ENCODE peak calls at places on chromosomes 2 and 18, in four cellular contexts. P, R, C and F are unnamed samples.

GRCh38 chr2:88614497-88615157 is 12.6 kb downstream of the EIF2AK3 start:
- DNase-seq in P (no peak), R (no peak), C (no peak), F (no peak)

GRCh38 chr2:214604861-214605260 is 194.0 kb downstream of the VWC2L start:
- DNase-seq in P (no peak), R (no peak), C (peak), F (no peak)

GRCh38 chr2:43171789-43172188 is 54.6 kb downstream of the ZFP36L2 start:
- DNase-seq in P (no peak), R (no peak), C (peak), F (no peak)

GRCh38 chr2:202169826-202170424 is 68.5 kb downstream of the SUMO1 start:
- DNase-seq in P (no peak), R (no peak), C (no peak), F (no peak)

GRCh38 chr2:9753276-9753600 is 90.0 kb upstream of the TAF1B start:
- DNase-seq in P (peak), R (no peak), C (peak), F (peak)

GRCh38 chr18:57759650-57760049 is 43.5 kb downstream of the ATP8B1 start:
- DNase-seq in P (no peak), R (no peak), C (no peak), F (no peak)

GRCh38 chr2:128817171-128817570 is 498.5 kb upstream of the HS6ST1 start:
- DNase-seq in P (no peak), R (no peak), C (no peak), F (no peak)

GRCh38 chr2:228838819-228839218 is 432.3 kb downstream of the PID1 start:
- DNase-seq in P (no peak), R (no peak), C (no peak), F (no peak)

GRCh38 chr2:12856934-12857660 is 140.4 kb downstream of the TRIB2 start:
- DNase-seq in P (no peak), R (no peak), C (peak), F (no peak)

GRCh38 chr2:18814387-18814786 is 225.0 kb upstream of the NT5C1B start:
- DNase-seq in P (no peak), R (no peak), C (no peak), F (no peak)

GRCh38 chr2:9234680-9235387 is 28.2 kb downstream of the ASAP2 start:
- DNase-seq in P (peak), R (no peak), C (peak), F (peak)

GRCh38 chr18:5058768-5059539 is 138.1 kb downstream of the AKAIN1 start:
- DNase-seq in P (no peak), R (no peak), C (no peak), F (no peak)

GRCh38 chr2:11710632-11711381 is 35.6 kb upstream of the LPIN1 start:
- DNase-seq in P (no peak), R (no peak), C (peak), F (no peak)

GRCh38 chr2:82811946-82812345 is 1647.1 kb downstream of the SUCLG1 start:
- DNase-seq in P (no peak), R (no peak), C (no peak), F (no peak)

GRCh38 chr2:8003462-8004075 is 678.3 kb upstream of the ID2 start:
- DNase-seq in P (no peak), R (no peak), C (no peak), F (no peak)

GRCh38 chr2:231716641-231717280 is 8.4 kb downstream of the PTMA start:
- DNase-seq in P (no peak), R (no peak), C (peak), F (no peak)

GRCh38 chr18:48724939-48725338 is 186.1 kb downstream of the CTIF start:
- DNase-seq in P (no peak), R (no peak), C (no peak), F (peak)

GRCh38 chr2:181157326-181157725 is 176.9 kb downstream of the UBE2E3 start:
- DNase-seq in P (no peak), R (no peak), C (no peak), F (no peak)

GRCh38 chr2:207720517-207721187 is 9.2 kb downstream of the CCNYL1 start:
- DNase-seq in P (no peak), R (no peak), C (peak), F (no peak)

GRCh38 chr2:30385327-30385726 is 61.7 kb upstream of the LCLAT1 start:
- DNase-seq in P (no peak), R (peak), C (peak), F (no peak)

GRCh38 chr2:127771756-127772155 is 39.2 kb downstream of the WDR33 start:
- DNase-seq in P (no peak), R (no peak), C (peak), F (no peak)

GRCh38 chr2:33583194-33583938 is 15.7 kb downstream of the FAM98A start:
- DNase-seq in P (no peak), R (peak), C (peak), F (no peak)

GRCh38 chr2:95353055-95353575 is 49.4 kb upstream of the FAHD2A start:
- DNase-seq in P (no peak), R (no peak), C (no peak), F (peak)

GRCh38 chr2:61550375-61551209 is 12.4 kb upstream of the XPO1 start:
- DNase-seq in P (no peak), R (no peak), C (no peak), F (no peak)

GRCh38 chr2:37523861-37524362 is 147.5 kb downstream of the CDC42EP3 start:
- DNase-seq in P (no peak), R (no peak), C (no peak), F (no peak)

GRCh38 chr18:48732767-48733424 is 194.1 kb downstream of the CTIF start:
- DNase-seq in P (no peak), R (no peak), C (no peak), F (peak)

DNA sequence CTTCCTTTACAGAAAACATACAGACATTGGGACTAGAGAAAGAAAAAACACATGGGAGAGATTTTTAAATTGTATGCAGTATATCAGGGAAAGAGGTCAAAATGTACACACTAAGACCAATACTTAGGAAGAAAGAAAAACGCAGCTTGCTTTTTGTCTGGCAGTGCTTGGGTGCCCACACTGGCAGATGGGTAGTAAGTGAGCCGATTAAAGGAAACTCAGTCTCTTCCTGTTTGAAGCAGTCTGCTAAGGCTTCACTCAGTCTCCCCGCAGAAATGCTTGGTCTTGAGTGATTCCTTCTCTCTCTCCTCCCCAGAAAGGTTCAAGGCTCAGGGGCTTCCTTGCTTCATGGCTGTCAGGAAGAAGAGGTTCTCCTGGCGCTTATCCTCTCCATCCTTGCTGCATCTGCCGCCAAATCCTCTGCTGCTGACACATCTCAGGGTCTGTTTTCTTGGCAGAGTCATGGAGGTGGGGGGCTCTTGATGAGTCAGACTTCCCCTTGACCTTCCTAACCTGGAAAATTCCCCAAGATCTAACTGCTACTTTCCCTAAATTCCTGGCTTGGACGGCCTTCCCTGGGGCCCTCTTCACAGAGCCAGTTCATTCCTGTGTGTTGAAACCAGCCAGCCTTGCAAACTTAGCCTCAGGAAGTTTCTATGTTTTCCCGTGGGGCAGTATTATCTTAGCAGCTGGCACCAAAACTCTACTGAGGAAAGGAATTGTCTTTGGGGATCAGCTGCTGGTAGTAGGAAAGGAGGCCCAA is 10.5 kb upstream of the TMSB10 start:
- DNase-seq in P (no peak), R (no peak), C (no peak), F (no peak)
- H3K9ac ChIP-seq in P (no peak), R (no peak), C (no peak), F (no peak)

DNA sequence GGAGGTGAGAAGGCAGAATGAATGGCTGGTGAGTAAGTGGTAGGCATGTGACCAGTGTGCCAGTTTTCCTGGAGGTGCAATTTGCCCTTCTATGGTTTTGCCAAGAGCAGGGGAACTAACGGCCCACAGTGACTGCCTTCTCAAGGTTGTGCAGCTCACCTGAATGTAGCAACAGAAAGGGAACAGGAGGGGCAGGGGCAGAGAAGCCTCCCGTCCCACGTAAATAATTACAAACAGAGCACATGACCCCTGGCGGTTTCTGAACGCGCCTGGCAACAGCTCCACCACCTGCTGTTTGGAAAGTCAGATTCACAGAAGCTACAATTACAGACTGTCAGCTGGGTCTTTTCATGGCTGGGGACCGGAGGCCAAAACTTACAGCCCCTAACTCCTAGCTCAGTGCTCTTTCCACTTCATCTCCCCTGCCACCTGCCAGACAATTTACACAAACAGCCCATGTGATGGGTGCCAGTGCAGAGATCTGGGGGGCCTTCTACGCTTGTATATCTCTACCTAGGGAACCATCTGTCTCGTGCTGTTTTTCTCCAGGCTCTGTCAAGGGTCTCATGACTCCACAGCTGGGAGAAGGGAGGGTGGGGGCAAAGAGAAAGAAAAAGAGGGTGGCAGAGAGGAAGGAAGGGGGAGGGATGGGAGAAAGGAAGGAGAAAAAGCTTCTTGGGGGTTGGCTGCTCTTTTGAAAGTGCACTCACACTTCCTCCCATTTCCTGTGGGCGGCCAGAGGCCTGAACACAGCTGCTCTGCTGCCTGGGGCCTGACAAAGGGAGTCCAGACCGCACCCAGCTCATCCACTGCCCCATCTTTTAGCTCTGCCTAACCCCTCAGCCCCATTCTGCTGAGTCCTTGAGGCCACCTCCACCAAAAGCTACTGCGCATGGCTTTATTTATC is 69.5 kb downstream of the POLR1A start:
- DNase-seq in P (no peak), R (no peak), C (no peak), F (peak)
- H3K4me3 ChIP-seq in P (no peak), R (no peak), C (no peak), F (peak)

DNA sequence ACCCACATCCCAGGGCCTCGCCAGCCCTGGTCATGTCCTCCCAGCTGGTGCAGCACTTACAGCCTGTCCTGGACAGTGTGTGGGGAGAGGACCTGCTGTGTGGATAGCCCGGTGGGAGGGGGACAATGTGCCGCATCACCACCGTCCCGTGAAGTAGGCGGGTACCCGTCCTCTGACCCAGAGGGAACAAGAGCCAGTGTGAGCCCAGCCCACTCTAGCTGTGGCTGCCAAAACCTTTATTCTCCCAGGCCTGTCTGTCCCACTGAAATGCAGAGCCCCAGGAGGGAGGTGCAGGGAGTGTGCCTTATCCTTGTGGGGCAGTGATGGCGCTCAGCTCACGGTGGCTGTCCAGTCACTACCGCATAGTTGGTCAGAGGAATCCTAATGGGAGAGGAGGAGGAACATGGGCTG is 1.7 kb downstream of the TRAF3IP1 start:
- DNase-seq in P (no peak), R (no peak), C (no peak), F (no peak)
- H3K9ac ChIP-seq in P (no peak), R (peak), C (no peak), F (no peak)

GRCh38 chr2:134932864-134933526 is 14.4 kb downstream of the CCNT2 start:
- DNase-seq in P (no peak), R (no peak), C (no peak), F (no peak)
- H3K4me3 ChIP-seq in P (no peak), R (no peak), C (no peak), F (no peak)

DNA sequence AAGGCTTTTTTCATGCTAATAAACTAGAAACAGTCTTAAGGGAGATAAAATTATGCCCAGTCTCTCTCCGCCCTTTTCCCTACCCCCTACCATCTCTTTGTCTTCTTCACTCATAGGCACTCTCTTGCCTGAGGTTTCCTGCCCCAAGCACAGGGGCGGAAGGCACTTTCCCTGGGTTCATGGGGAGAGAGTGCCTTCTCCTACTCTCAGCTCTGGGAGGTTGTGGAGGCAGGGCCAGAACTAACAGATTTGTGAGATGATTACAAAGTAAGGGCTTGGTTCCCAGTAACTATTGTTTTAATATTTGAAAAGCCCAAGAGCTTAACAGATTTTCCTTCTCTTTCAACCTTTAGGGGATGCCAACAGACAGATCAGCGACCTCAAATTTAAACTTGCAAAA is 26.1 kb upstream of the RBM44 start:
- DNase-seq in P (no peak), R (no peak), C (no peak), F (no peak)
- H3K9ac ChIP-seq in P (no peak), R (no peak), C (no peak), F (no peak)

GRCh38 chr18:25351280-25351772 is 640 bp downstream of the ZNF521 start:
- DNase-seq in P (no peak), R (peak), C (no peak), F (no peak)
- H3K4me3 ChIP-seq in P (peak), R (peak), C (peak), F (peak)

GRCh38 chr2:28721601-28722191 is 29.9 kb upstream of the PPP1CB start:
- DNase-seq in P (no peak), R (no peak), C (no peak), F (no peak)

GRCh38 chr2:28717339-28717758 is 34.3 kb upstream of the PPP1CB start:
- DNase-seq in P (peak), R (no peak), C (peak), F (no peak)

GRCh38 chr2:28720345-28720744 is 31.3 kb upstream of the PPP1CB start:
- DNase-seq in P (no peak), R (no peak), C (no peak), F (no peak)

GRCh38 chr2:28713582-28714292 is 37.9 kb upstream of the PPP1CB start:
- DNase-seq in P (no peak), R (no peak), C (peak), F (no peak)

DNA sequence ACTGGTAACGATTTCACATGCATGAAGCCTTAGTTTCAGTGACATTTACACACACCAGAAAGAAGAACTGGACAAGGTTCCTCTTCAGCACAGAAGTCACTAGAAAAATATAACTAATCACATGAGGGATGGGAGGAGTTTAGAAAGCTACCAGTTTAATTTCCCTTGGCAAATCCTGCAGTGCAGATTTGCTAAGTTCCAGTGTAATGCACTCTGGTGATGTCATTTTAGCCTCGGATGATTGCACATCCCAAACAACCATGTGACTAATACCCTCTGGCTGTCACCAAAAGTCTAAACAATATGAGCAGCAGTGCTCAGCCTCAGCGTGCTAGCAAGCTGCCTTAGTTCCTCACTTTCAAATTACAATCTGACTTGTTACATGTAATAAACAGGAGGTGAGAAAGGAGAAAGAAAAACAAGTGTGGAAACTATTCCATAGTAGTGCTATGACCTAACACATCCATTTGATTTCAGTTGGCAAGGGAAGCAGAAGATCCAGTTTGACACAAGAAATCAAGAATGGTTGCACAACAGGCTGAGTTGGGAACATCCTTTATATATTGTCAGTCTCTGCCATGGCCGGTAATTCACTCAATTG is 35.3 kb upstream of the PPP1CB start:
- DNase-seq in P (peak), R (no peak), C (peak), F (peak)
- H3K9ac ChIP-seq in P (no peak), R (no peak), C (peak), F (no peak)

GRCh38 chr2:20352230-20353216 is 1.9 kb upstream of the PUM2 start:
- DNase-seq in P (no peak), R (no peak), C (no peak), F (no peak)
- H3K4me3 ChIP-seq in P (no peak), R (peak), C (no peak), F (no peak)

GRCh38 chr2:46857871-46858696 is 57.5 kb downstream of the MCFD2 start:
- DNase-seq in P (no peak), R (no peak), C (no peak), F (peak)
- H3K9ac ChIP-seq in P (no peak), R (no peak), C (no peak), F (no peak)

DNA sequence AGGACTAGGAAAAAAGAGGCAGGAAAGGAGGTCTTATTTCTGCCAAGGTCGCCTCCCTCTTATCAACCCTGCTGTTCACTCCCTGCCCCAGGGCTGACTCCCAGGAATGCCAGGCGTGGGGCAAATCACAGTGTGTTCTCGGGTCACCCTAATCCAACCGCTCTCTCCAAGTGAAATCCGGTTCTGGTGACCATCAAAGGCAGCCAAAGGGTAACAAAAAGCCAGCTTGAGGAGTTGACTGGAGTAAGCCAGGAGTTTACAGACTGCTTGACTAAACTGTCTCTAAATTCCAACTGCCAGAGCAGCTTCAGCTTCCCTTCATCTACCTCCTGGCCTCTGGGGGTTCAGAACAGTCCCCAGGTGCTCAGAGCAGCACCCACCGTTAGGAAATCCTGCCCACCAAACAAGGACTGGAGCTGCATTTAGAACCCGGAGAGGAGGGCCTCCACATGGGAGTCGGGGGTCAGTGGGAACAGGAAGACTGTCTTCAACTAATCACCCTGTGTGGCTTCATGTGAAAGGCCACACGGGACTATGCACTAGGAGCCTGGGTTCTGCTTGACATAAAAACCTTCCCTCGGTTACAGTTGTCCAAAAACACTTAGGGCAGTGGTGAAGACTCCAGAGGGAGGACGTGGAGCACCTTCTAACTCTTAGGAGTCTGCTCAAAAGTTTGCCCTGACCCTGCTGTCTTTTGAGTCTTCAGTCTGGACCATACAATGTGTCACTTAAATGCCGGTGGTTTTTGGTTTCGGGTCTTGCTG is 24.2 kb upstream of the MCFD2 start:
- DNase-seq in P (no peak), R (no peak), C (no peak), F (peak)
- H3K4me3 ChIP-seq in P (peak), R (no peak), C (peak), F (no peak)